ENCODE peak calls at places on chromosomes 5 and 9, in five cellular contexts. F is sigmoid colon, S is D721Med, X is IMR-90, I is left ventricle myocardium inferior. K is an unnamed sample.

GRCh38 chr9:88766778-88767503 is 224.3 kb upstream of the S1PR3 start:
- DNase-seq in F (no peak), S (no peak), X (peak), I (no peak), K (peak)

GRCh38 chr5:98581416-98581999 is 192.0 kb upstream of the RGMB start:
- DNase-seq in F (no peak), S (no peak), X (peak), I (no peak), K (peak)

GRCh38 chr5:134113908-134114875 is at the start of gene TCF7:
- DNase-seq in F (peak), S (peak), X (peak), I (peak), K (peak)

GRCh38 chr5:42064821-42065220 is 139.7 kb downstream of the FBXO4 start:
- DNase-seq in F (no peak), S (no peak), X (no peak), I (no peak), K (no peak)

GRCh38 chr9:91302831-91303230 is 58.9 kb downstream of the AUH start:
- DNase-seq in F (no peak), S (no peak), X (peak), I (no peak), K (peak)

GRCh38 chr9:18905883-18906649 is 126.9 kb downstream of the SAXO1 start:
- DNase-seq in F (no peak), S (no peak), X (peak), I (no peak), K (no peak)

GRCh38 chr9:132813115-132813784 is 64.8 kb downstream of the AK8 start:
- DNase-seq in F (no peak), S (no peak), X (no peak), I (no peak), K (no peak)

GRCh38 chr9:27108981-27109541 is at the start of gene TEK:
- DNase-seq in F (no peak), S (no peak), X (peak), I (no peak), K (no peak)

GRCh38 chr9:135023389-135023788 is 64.1 kb upstream of the OLFM1 start:
- DNase-seq in F (no peak), S (no peak), X (no peak), I (no peak), K (peak)

GRCh38 chr5:58135571-58136335 is 324.1 kb downstream of the PLK2 start:
- DNase-seq in F (no peak), S (no peak), X (peak), I (no peak), K (peak)

GRCh38 chr9:136774416-136775045 is 10.2 kb upstream of the LCN15 start:
- DNase-seq in F (no peak), S (no peak), X (no peak), I (no peak), K (no peak)

GRCh38 chr5:58456486-58456885 is 3.4 kb downstream of the PLK2 start:
- DNase-seq in F (no peak), S (no peak), X (no peak), I (no peak), K (no peak)

GRCh38 chr5:125415126-125415525 is 668.7 kb upstream of the ZNF608 start:
- DNase-seq in F (peak), S (no peak), X (no peak), I (no peak), K (no peak)

GRCh38 chr5:177303121-177303924 is at the start of the genes PRELID1 and RAB24:
- DNase-seq in F (peak), S (peak), X (peak), I (peak), K (peak)

GRCh38 chr9:133122935-133123611 is 2.0 kb upstream of the RALGDS start:
- DNase-seq in F (peak), S (no peak), X (peak), I (peak), K (no peak)

GRCh38 chr5:67244345-67244793 is 47.8 kb upstream of the CD180 start:
- DNase-seq in F (no peak), S (no peak), X (no peak), I (no peak), K (no peak)

GRCh38 chr9:129383415-129384088 is 205.5 kb upstream of the IER5L start:
- DNase-seq in F (peak), S (no peak), X (peak), I (peak), K (peak)

GRCh38 chr9:126806336-126806735 is 1.5 kb downstream of the ZBTB43 start:
- DNase-seq in F (no peak), S (no peak), X (peak), I (no peak), K (no peak)

GRCh38 chr5:440413-441180 is 2.4 kb upstream of the EXOC3 start:
- DNase-seq in F (peak), S (no peak), X (no peak), I (no peak), K (no peak)

GRCh38 chr5:81247441-81247972 is 14.4 kb downstream of the CKMT2 start:
- DNase-seq in F (no peak), S (no peak), X (peak), I (no peak), K (peak)

GRCh38 chr5:160312139-160312959 is at the start of gene CCNJL:
- DNase-seq in F (no peak), S (peak), X (peak), I (peak), K (no peak)

GRCh38 chr9:14400658-14400995 is 86.7 kb upstream of the NFIB start:
- DNase-seq in F (peak), S (no peak), X (peak), I (peak), K (peak)

GRCh38 chr5:79495311-79495710 is 18.6 kb downstream of the HOMER1 start:
- DNase-seq in F (no peak), S (no peak), X (peak), I (no peak), K (peak)

GRCh38 chr9:108994695-108995094 is 18.6 kb downstream of the CTNNAL1 start:
- DNase-seq in F (no peak), S (no peak), X (peak), I (peak), K (no peak)

GRCh38 chr5:142874537-142874936 is 104.4 kb downstream of the ARHGAP26 start:
- DNase-seq in F (no peak), S (no peak), X (no peak), I (peak), K (no peak)

GRCh38 chr5:134738963-134739661 is 764 bp downstream of the CAMLG start:
- DNase-seq in F (no peak), S (no peak), X (peak), I (no peak), K (peak)

GRCh38 chr5:176895350-176895749 is 3.8 kb downstream of the HK3 start:
- DNase-seq in F (no peak), S (no peak), X (no peak), I (no peak), K (no peak)

GRCh38 chr5:155147222-155147621 is 133.7 kb downstream of the KIF4B start:
- DNase-seq in F (no peak), S (no peak), X (no peak), I (no peak), K (peak)

GRCh38 chr9:16530669-16531461 is 339.6 kb downstream of the BNC2 start:
- DNase-seq in F (peak), S (no peak), X (peak), I (no peak), K (no peak)

GRCh38 chr9:92563701-92564100 is 27.9 kb upstream of the ECM2 start:
- DNase-seq in F (no peak), S (no peak), X (no peak), I (no peak), K (no peak)

GRCh38 chr5:58412081-58412480 is 47.8 kb downstream of the PLK2 start:
- DNase-seq in F (no peak), S (no peak), X (no peak), I (no peak), K (no peak)

GRCh38 chr5:147906326-147907095 is at the start of gene C5orf46:
- DNase-seq in F (no peak), S (no peak), X (peak), I (no peak), K (no peak)

GRCh38 chr5:174723979-174724483 is 351 bp upstream of the MSX2 start:
- DNase-seq in F (peak), S (no peak), X (no peak), I (no peak), K (no peak)
- TF ChIP-seq CTCF in F (no peak), S (no peak), X (no peak), I (no peak), K (no peak)

GRCh38 chr5:126499278-126499677 is 76.1 kb downstream of the GRAMD2B start:
- DNase-seq in F (no peak), S (no peak), X (no peak), I (no peak), K (no peak)
- TF ChIP-seq CTCF in F (no peak), S (no peak), X (no peak), I (no peak), K (no peak)

DNA sequence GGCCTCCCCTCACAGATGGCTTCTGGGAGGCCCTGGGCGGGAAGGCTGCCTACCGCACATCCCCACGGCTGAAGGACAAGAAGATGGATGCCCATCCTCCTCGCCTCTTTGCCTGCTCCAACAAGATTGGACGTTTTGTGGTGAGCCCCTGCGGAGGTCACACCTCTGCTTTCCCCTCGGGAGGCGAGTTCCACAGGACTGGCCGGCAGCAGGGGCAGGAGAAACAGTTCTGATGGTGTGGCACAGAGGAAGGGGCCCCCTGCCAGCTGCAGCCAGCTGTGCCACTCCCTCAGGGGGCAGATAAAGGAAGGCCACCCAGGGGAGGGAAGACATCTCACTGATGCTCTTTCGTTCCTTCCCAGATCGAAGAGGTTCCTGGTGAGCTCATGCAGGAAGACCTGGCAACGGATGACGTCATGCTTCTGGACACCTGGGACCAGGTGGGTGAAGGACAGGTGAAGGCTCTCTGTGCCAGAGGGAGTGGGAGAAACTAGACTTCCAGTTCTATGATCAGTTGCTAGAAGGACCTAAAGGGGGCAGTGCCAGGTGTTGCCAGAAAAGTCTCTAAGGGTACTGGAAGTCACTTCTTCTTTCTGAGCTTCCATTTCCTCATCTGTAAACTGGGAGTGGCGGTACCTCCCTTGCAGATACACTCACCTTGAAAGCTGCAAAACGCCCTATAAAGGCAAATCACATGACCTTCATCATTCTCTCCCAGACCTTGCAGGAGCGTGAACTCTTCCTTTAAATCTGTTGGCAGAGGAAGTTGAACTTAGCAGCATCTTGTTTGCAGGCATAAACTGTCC is 41.0 kb downstream of the STOM start:
- DNase-seq in F (no peak), S (no peak), X (no peak), I (no peak), K (no peak)
- TF ChIP-seq CTCF in F (no peak), S (no peak), X (no peak), I (no peak), K (no peak)

DNA sequence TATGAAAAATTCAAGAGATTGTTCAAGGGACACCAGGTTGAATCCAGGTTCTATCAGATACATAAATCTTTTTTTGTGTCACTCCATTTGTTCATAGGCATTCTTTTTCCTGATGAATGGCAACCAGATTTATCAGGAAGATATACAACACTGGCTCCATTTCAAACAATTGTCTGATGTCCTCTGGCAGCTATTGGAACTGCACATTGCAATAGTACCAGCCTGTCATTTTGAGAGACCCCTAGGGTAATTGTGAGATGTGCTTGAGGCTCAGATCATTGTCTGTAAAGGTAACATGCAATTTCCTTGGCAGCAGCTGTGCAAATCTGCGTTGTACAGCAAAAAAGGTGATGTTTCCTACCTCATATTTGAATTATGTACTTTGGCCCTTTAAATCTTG is 25.9 kb downstream of the KCTD16 start:
- DNase-seq in F (no peak), S (no peak), X (no peak), I (no peak), K (no peak)
- TF ChIP-seq CTCF in F (no peak), S (no peak), X (no peak), I (no peak), K (peak)

GRCh38 chr5:31809037-31809910 is 170.3 kb downstream of the PDZD2 start:
- DNase-seq in F (peak), S (peak), X (peak), I (peak), K (peak)
- TF ChIP-seq CTCF in F (peak), S (peak), X (peak), I (peak), K (peak)

DNA sequence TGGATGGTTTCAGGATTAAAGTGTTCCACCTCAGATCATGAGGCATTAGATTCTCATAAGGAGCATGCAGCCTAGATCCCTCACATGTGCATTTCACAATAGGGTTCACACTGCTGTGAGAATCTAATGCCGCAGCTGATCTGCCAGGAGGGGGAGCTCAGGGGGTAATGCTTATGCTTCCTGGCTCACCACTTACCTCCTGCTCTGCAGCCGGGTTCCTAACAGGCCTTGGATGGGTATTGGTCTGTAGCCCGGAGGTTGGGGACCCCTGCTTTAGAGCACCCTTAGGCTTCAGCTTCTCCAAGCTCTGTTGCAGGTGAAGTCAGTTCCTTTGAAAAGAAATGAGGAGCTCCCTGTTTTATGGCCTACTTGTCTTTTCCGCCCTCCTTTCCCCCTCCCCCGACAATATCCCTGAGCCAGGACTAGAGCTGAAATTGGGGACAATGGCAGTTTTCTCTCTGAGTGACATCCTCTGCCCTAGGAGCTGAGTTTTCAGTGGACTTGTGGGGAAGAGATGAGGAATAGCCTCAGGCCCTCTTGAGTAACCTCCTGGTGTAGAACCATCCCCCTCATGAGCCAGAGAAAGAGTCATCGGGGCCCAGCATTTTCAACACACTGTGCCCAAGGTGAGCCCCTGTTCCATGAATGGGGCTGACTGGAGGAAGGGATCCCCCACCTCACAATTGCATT is 16.2 kb upstream of the MAT2B start:
- DNase-seq in F (no peak), S (no peak), X (peak), I (no peak), K (peak)
- TF ChIP-seq CTCF in F (no peak), S (no peak), X (no peak), I (no peak), K (peak)

K was measured in HFFc6.